ENCODE peak calls at places on chromosomes 6 and 20, in ten cellular contexts. E is fibroblast of villous mesenchyme, W is Caco-2, U is PC-3, N is AG09309, O is fibroblast of mammary gland, F is GM06990, D is IMR-90, A is right cardiac atrium, Q is HL-60. L is an unnamed sample.

GRCh38 chr6:170388113-170388512 is 81.6 kb downstream of the FAM120B start:
- DNase-seq in E (peak; percentile 76), Q (no peak), U (no peak), O (peak; percentile 52), F (no peak), W (no peak), A (no peak), D (peak; percentile 56), N (peak; percentile 65), L (no peak)

GRCh38 chr6:132404736-132405135 is 3.5 kb upstream of the MOXD1 start:
- DNase-seq in N (no peak), D (peak; percentile 45), F (no peak), W (no peak), U (peak; percentile 33), E (no peak), A (no peak), Q (no peak), O (peak; percentile 49), L (no peak)

GRCh38 chr20:438581-439469 is 23.5 kb downstream of the TBC1D20 start:
- DNase-seq in W (no peak), O (no peak), F (no peak), A (peak; percentile 74), E (no peak), D (no peak), N (no peak), U (no peak), Q (peak; percentile 80), L (no peak)

GRCh38 chr6:155693573-155694428 is 238.2 kb upstream of the NOX3 start:
- DNase-seq in N (no peak), W (peak; percentile 6), D (no peak), A (no peak), E (no peak), Q (no peak), U (no peak), O (no peak), F (no peak), L (peak; percentile 51)

GRCh38 chr6:42441059-42441471 is 10.7 kb downstream of the TRERF1 start:
- DNase-seq in W (no peak), F (no peak), D (peak; percentile 81), A (no peak), E (peak; percentile 72), O (peak; percentile 34), Q (no peak), N (no peak), U (no peak), L (no peak)

GRCh38 chr6:166862978-166863530 is 93.3 kb downstream of the RNASET2 start:
- DNase-seq in N (no peak), A (no peak), F (no peak), E (no peak), W (no peak), Q (no peak), O (no peak), U (no peak), D (no peak), L (no peak)

GRCh38 chr6:106551155-106551554 is 78.1 kb downstream of the RTN4IP1 start:
- DNase-seq in O (no peak), N (no peak), W (no peak), F (no peak), D (no peak), U (no peak), A (no peak), E (no peak), Q (no peak), L (no peak)

GRCh38 chr6:119566546-119567263 is 217.1 kb upstream of the MAN1A1 start:
- DNase-seq in O (no peak), E (no peak), N (no peak), U (no peak), D (no peak), F (no peak), Q (no peak), A (no peak), W (no peak), L (no peak)

GRCh38 chr20:63060057-63060991 is 53.6 kb upstream of the BHLHE23 start:
- DNase-seq in E (peak; percentile 9), F (no peak), O (peak; percentile 61), A (peak; percentile 33), N (peak; percentile 14), Q (no peak), U (peak; percentile 70), W (no peak), D (peak; percentile 22), L (no peak)

GRCh38 chr6:140441256-140441655 is 1066.8 kb upstream of the CITED2 start:
- DNase-seq in E (peak; percentile 48), D (peak; percentile 63), F (no peak), N (no peak), O (peak; percentile 48), A (peak; percentile 71), U (peak; percentile 58), W (peak; percentile 49), Q (peak; percentile 46), L (peak; percentile 36)

GRCh38 chr6:166106076-166106686 is 61.5 kb downstream of the TBXT start:
- DNase-seq in F (no peak), A (peak; percentile 87), N (peak; percentile 4), E (peak; percentile 65), Q (peak; percentile 54), W (peak; percentile 72), D (peak; percentile 71), U (peak; percentile 75), O (peak; percentile 61), L (peak; percentile 68)

GRCh38 chr6:31971279-31971992 is 502 bp downstream of the DXO start:
- DNase-seq in W (no peak), N (no peak), O (no peak), A (no peak), F (no peak), U (no peak), Q (no peak), E (no peak), D (no peak), L (no peak)

GRCh38 chr6:48765352-48765961 is 654.5 kb upstream of the PTCHD4 start:
- DNase-seq in O (peak; percentile 80), E (peak; percentile 73), F (no peak), D (peak; percentile 76), W (peak; percentile 39), Q (peak; percentile 9), A (peak; percentile 20), U (peak; percentile 87), N (no peak), L (peak; percentile 21)

GRCh38 chr20:22560817-22561216 is 23.6 kb downstream of the FOXA2 start:
- DNase-seq in U (no peak), F (no peak), N (no peak), A (no peak), O (no peak), D (no peak), W (no peak), Q (no peak), E (no peak), L (no peak)

GRCh38 chr20:25720285-25720684 is 23.6 kb upstream of the ZNF337 start:
- DNase-seq in E (no peak), A (no peak), W (no peak), U (no peak), O (no peak), N (no peak), F (no peak), Q (no peak), D (no peak), L (no peak)

GRCh38 chr6:149271348-149272340 is 45.9 kb upstream of the TAB2 start:
- DNase-seq in D (no peak), N (peak; percentile 35), O (peak; percentile 66), E (peak; percentile 12), U (no peak), Q (peak; percentile 93), W (no peak), F (peak; percentile 72), A (no peak), L (no peak)

DNA sequence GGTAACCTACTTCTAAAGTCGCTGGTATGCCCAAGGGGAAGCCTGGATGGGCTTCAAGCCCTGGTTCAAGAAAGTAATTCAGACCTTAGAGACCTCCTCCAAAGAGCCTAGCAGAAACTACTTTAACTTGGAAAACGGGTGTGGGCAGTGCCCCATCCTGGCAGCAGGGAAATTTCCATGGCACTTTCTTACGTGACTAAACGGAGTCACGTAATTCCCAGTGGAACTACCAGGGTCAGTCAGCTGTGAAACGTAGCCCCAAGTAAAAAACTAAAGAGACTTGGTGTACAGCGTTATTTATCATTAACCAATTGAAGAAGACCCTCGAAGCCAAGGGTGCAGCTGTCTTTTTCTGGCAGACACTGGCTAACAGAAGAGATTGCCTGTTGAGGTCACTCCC is 114.0 kb downstream of the RCAN2 start:
- DNase-seq in E (no peak), N (no peak), A (no peak), O (no peak), W (no peak), U (no peak), Q (no peak), D (no peak), F (peak; percentile 13), L (no peak)
- H3K4me3 ChIP-seq in E (no peak overlapping the region), N (no peak overlapping the region), A (no peak overlapping the region), O (no peak overlapping the region), W (no peak overlapping the region), U (no peak overlapping the region), Q (no peak overlapping the region), D (no peak overlapping the region), F (no peak overlapping the region), L (no peak overlapping the region)

GRCh38 chr6:16804007-16804303 is 42.7 kb upstream of the ATXN1 start:
- DNase-seq in N (no peak), E (no peak), W (no peak), U (no peak), F (no peak), A (no peak), O (no peak), Q (no peak), D (no peak), L (no peak)
- H3K4me3 ChIP-seq in N (no peak overlapping the region), E (no peak overlapping the region), W (no peak overlapping the region), U (no peak overlapping the region), F (no peak overlapping the region), A (peak overlapping the region; percentile 18), O (no peak overlapping the region), Q (no peak overlapping the region), D (no peak overlapping the region), L (no peak overlapping the region)

GRCh38 chr6:164415832-164416563 is 893.4 kb downstream of the C6orf118 start:
- DNase-seq in U (no peak), E (no peak), A (no peak), W (no peak), O (no peak), F (no peak), Q (no peak), N (no peak), D (no peak), L (no peak)
- H3K4me3 ChIP-seq in U (no peak overlapping the region), E (no peak overlapping the region), A (peak overlapping the region; percentile 51), W (no peak overlapping the region), O (no peak overlapping the region), F (peak overlapping the region; percentile 2), Q (no peak overlapping the region), N (no peak overlapping the region), D (no peak overlapping the region), L (no peak overlapping the region)

DNA sequence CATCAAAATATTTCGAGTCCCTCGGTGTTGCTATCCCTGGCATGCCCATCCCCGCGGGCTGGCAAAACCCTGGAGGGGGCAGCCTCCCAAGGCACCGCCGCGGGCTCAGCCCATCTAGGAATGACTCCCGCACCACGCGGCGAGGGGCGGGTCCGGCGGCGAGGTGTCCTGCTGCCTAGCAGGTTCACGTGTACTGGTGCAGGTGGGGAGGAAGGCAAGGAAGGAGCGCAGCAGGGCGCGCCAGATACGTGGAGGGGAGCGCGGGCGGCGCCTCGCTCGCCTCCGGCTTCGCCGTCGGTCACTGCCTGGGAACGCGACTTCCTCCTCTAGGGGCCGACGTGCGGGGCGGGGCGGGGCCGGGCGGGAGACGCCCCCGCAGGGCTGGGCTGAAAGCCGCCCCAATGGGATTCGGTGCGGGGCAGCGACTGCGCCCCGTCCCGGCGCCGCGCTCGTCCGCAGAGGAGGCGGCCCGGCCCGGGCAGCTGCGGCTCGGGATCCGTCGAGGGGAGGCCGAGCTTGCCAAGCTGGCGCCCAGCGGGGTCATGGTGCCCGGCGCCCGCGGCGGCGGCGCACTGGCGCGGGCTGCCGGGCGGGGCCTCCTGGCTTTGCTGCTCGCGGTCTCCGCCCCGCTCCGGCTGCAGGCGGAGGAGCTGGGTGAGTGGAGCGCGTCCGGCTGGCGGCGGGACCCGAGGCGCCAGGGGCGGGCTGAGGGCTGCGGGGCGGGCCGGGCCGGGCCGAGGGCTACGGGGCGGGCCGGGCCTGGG is at the start of gene DCBLD1:
- DNase-seq in F (peak; percentile 85), Q (peak; percentile 66), E (peak; percentile 77), W (peak; percentile 85), D (peak; percentile 70), N (no peak), U (peak; percentile 79), O (peak; percentile 60), A (peak; percentile 92), L (peak; percentile 85)
- H3K4me3 ChIP-seq in F (peak within 1 kb of the TSS; percentile 89), Q (peak within 1 kb of the TSS; percentile 81), E (peak within 1 kb of the TSS; percentile 75), W (peak within 1 kb of the TSS; percentile 91), D (peak within 1 kb of the TSS; percentile 98), N (peak within 1 kb of the TSS; percentile 86), U (peak within 1 kb of the TSS; percentile 77), O (peak within 1 kb of the TSS; percentile 84), A (peak within 1 kb of the TSS; percentile 71), L (peak within 1 kb of the TSS; percentile 57)

L was measured in colonic mucosa.